ENCODE peak calls at places on chromosome 9, in seven cellular contexts. U is sigmoid colon, Y is HCT116, J is endothelial cell of umbilical vein, G is IMR-90, W is esophagus squamous epithelium, Z is NB4. B is an unnamed sample.

GRCh38 chr9:115369322-115369957 is 251.5 kb upstream of the TNC start:
- DNase-seq in G (peak), J (no peak), U (no peak), W (no peak), Y (no peak), Z (no peak), B (no peak)

GRCh38 chr9:74140141-74140540 is 357.0 kb upstream of the RORB start:
- DNase-seq in U (no peak), Y (no peak), J (no peak), G (no peak), Z (no peak), W (no peak), B (no peak)

GRCh38 chr9:78235296-78235770 is 542 bp upstream of the CEP78 start:
- DNase-seq in U (no peak), G (peak), Z (peak), J (peak), W (no peak), Y (no peak), B (peak)

GRCh38 chr9:99840061-99840460 is 18.4 kb downstream of the NR4A3 start:
- DNase-seq in Z (no peak), J (no peak), U (no peak), Y (no peak), W (no peak), G (no peak), B (no peak)

GRCh38 chr9:33778700-33779351 is 16.5 kb upstream of the PRSS3 start:
- DNase-seq in J (peak), U (no peak), Y (peak), W (no peak), G (peak), Z (peak), B (no peak)

GRCh38 chr9:91580136-91580535 is 156.5 kb upstream of the NFIL3 start:
- DNase-seq in W (no peak), U (no peak), Z (peak), Y (no peak), G (peak), J (no peak), B (no peak)

GRCh38 chr9:113807173-113808061 is 68.7 kb upstream of the ZNF618 start:
- DNase-seq in Y (peak), G (peak), U (peak), J (peak), W (no peak), Z (peak), B (peak)

GRCh38 chr9:15453956-15454355 is 31.3 kb downstream of the SNAPC3 start:
- DNase-seq in Y (no peak), G (no peak), Z (no peak), U (no peak), J (no peak), W (no peak), B (no peak)

GRCh38 chr9:85151247-85151646 is 481.7 kb downstream of the NTRK2 start:
- DNase-seq in W (no peak), J (no peak), Z (no peak), Y (no peak), U (no peak), G (no peak), B (no peak)

GRCh38 chr9:37596504-37596903 is 4.1 kb upstream of the TOMM5 start:
- DNase-seq in W (no peak), Z (no peak), J (no peak), Y (no peak), G (peak), U (no peak), B (no peak)

GRCh38 chr9:93826905-93827544 is 128.1 kb downstream of the BARX1 start:
- DNase-seq in U (no peak), G (no peak), Y (no peak), J (no peak), Z (no peak), W (no peak), B (peak)

GRCh38 chr9:4117835-4118610 is 181.8 kb downstream of the GLIS3 start:
- DNase-seq in G (no peak), W (no peak), U (no peak), J (no peak), Y (no peak), Z (peak), B (no peak)

GRCh38 chr9:116142706-116143492 is 10.7 kb upstream of the PAPPA start:
- DNase-seq in Y (no peak), J (no peak), Z (no peak), U (no peak), G (no peak), W (no peak), B (no peak)

GRCh38 chr9:131800885-131801284 is 61.0 kb upstream of the RAPGEF1 start:
- DNase-seq in Z (no peak), Y (no peak), J (no peak), G (no peak), W (no peak), U (no peak), B (no peak)

GRCh38 chr9:72363908-72364678 is 915 bp downstream of the ZFAND5 start:
- DNase-seq in G (peak), Y (no peak), J (peak), Z (peak), U (peak), W (peak), B (peak)

GRCh38 chr9:94167055-94167346 is 82.7 kb downstream of the PTPDC1 start:
- DNase-seq in J (no peak), W (peak), G (no peak), Y (no peak), U (no peak), Z (no peak), B (no peak)

GRCh38 chr9:21252727-21253547 is 13.1 kb upstream of the IFNA14 start:
- DNase-seq in U (no peak), J (peak), G (peak), Y (peak), Z (peak), W (no peak), B (peak)

GRCh38 chr9:3848445-3849114 is 322.8 kb upstream of the RFX3 start:
- DNase-seq in Y (no peak), U (no peak), G (peak), J (peak), Z (peak), W (no peak), B (no peak)

GRCh38 chr9:129610473-129611301 is 10.2 kb downstream of the C9orf50 start:
- DNase-seq in J (peak), U (peak), Z (peak), G (peak), W (no peak), Y (no peak), B (peak)

GRCh38 chr9:92726971-92727715 is 37.5 kb downstream of the BICD2 start:
- DNase-seq in Y (no peak), W (no peak), G (peak), Z (no peak), U (no peak), J (peak), B (no peak)

GRCh38 chr9:130073373-130073772 is 19.7 kb downstream of the GPR107 start:
- DNase-seq in U (no peak), W (no peak), Y (no peak), J (peak), G (peak), Z (no peak), B (no peak)

GRCh38 chr9:37938121-37938906 is 34.4 kb upstream of the SLC25A51 start:
- DNase-seq in U (no peak), Z (no peak), G (peak), W (no peak), J (peak), Y (no peak), B (peak)

GRCh38 chr9:133477992-133478850 is 678 bp downstream of the SLC2A6 start:
- DNase-seq in U (no peak), Y (no peak), W (no peak), Z (peak), J (peak), G (peak), B (peak)
- TF ChIP-seq POLR2A in U (no peak), Y (no peak), W (no peak), Z (no peak), J (no peak), G (no peak), B (no peak)

GRCh38 chr9:112475318-112475717 is 11.3 kb upstream of the KIAA1958 start:
- DNase-seq in Z (no peak), J (no peak), G (no peak), W (no peak), U (no peak), Y (no peak), B (no peak)
- TF ChIP-seq POLR2A in Z (no peak), J (no peak), G (no peak), W (no peak), U (no peak), Y (no peak), B (no peak)

GRCh38 chr9:515665-516064 is 301.0 kb downstream of the DOCK8 start:
- DNase-seq in J (no peak), W (no peak), Z (no peak), U (no peak), G (no peak), Y (no peak), B (no peak)

GRCh38 chr9:518540-518939 is 303.9 kb downstream of the DOCK8 start:
- DNase-seq in Y (no peak), Z (no peak), U (no peak), G (no peak), J (no peak), W (no peak), B (no peak)

GRCh38 chr9:517993-518392 is 303.3 kb downstream of the DOCK8 start:
- DNase-seq in J (no peak), Z (no peak), Y (no peak), G (no peak), W (no peak), U (no peak), B (no peak)

DNA sequence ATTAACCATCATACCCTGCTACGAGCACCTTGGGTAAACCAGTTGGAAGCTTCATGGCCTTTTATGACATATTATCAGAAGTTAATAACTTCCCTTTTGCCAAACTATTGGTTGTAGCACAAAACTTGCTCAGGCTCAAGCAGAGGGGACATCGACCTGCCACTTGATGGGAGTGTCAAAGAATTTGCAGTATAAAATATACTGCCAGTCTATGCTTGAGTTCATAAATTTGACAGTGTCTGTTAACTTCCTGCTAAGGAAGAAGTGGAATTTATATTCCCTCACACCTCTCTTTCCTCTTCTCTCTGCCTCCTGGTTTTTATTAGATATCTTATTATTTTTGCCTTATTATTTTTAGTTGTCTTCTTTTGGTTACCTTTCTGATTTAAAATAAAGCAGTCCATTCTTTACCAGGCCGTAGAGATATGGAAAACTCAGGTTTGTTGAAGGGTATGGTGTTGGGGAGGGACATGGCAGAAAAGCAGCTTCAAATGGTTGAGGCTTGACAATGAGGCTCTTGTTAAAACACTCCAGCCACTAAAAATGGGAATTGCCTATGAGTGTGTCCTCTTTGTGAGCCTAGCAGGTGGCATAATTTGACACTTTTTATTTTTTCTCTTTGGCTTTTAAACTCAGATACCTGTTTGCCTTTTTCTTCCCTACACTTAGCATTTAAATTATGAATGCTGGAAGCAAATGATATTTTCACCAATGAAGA is 298.0 kb downstream of the DOCK8 start:
- DNase-seq in U (no peak), G (no peak), Z (no peak), W (no peak), Y (no peak), J (no peak), B (no peak)
- TF ChIP-seq POLR2A in U (no peak), G (no peak), Z (no peak), W (no peak), Y (no peak), J (no peak), B (no peak)

GRCh38 chr9:133134419-133135190 is 13.6 kb upstream of the RALGDS start:
- DNase-seq in U (no peak), Y (no peak), W (no peak), G (no peak), Z (no peak), J (no peak), B (no peak)
- TF ChIP-seq POLR2A in U (no peak), Y (no peak), W (no peak), G (no peak), Z (no peak), J (no peak), B (no peak)